ENCODE peak calls at places on chromosomes 13 and 19, in eight cellular contexts. One of them, this sample, is unnamed.
A peak's percentile ranks its signal among the peaks of the same experiment; 100 is the strongest.

GRCh38 chr19:45768644-45769053 is 403 bp downstream of the SIX5 start:
- DNase-seq in body of pancreas: peak; percentile 58
- DNase-seq in breast epithelium: peak; percentile 61
- DNase-seq in esophagus muscularis mucosa: no peak
- DNase-seq in Peyer's patch: no peak
- DNase-seq in H1: no peak
- DNase-seq in tibial nerve: no peak
- DNase-seq in gastrocnemius medialis: no peak
- DNase-seq in this sample: peak; percentile 40

GRCh38 chr13:20945952-20946383 is 43.4 kb upstream of the XPO4 start:
- DNase-seq in body of pancreas: no peak
- DNase-seq in tibial nerve: no peak
- DNase-seq in breast epithelium: no peak
- DNase-seq in Peyer's patch: no peak
- DNase-seq in gastrocnemius medialis: no peak
- DNase-seq in H1: peak; percentile 23
- DNase-seq in esophagus muscularis mucosa: no peak
- DNase-seq in this sample: no peak

GRCh38 chr19:54173951-54174817 is 1.2 kb upstream of the TMC4 start:
- DNase-seq in tibial nerve: no peak
- DNase-seq in esophagus muscularis mucosa: no peak
- DNase-seq in H1: no peak
- DNase-seq in breast epithelium: no peak
- DNase-seq in Peyer's patch: no peak
- DNase-seq in gastrocnemius medialis: no peak
- DNase-seq in body of pancreas: no peak
- DNase-seq in this sample: no peak

GRCh38 chr13:45721203-45721731 is 19.1 kb downstream of the CBY2 start:
- DNase-seq in breast epithelium: no peak
- DNase-seq in esophagus muscularis mucosa: peak; percentile 62
- DNase-seq in gastrocnemius medialis: no peak
- DNase-seq in body of pancreas: no peak
- DNase-seq in tibial nerve: no peak
- DNase-seq in H1: no peak
- DNase-seq in Peyer's patch: no peak
- DNase-seq in this sample: no peak

GRCh38 chr13:27038323-27038722 is 133.3 kb downstream of the USP12 start:
- DNase-seq in Peyer's patch: no peak
- DNase-seq in H1: no peak
- DNase-seq in esophagus muscularis mucosa: no peak
- DNase-seq in tibial nerve: no peak
- DNase-seq in body of pancreas: no peak
- DNase-seq in gastrocnemius medialis: no peak
- DNase-seq in breast epithelium: no peak
- DNase-seq in this sample: peak; percentile 23

GRCh38 chr13:97116754-97117153 is 105.4 kb upstream of the MBNL2 start:
- DNase-seq in body of pancreas: no peak
- DNase-seq in H1: no peak
- DNase-seq in breast epithelium: no peak
- DNase-seq in Peyer's patch: no peak
- DNase-seq in esophagus muscularis mucosa: no peak
- DNase-seq in tibial nerve: no peak
- DNase-seq in gastrocnemius medialis: peak; percentile 45
- DNase-seq in this sample: peak; percentile 55

GRCh38 chr19:7783991-7784421 is 21.0 kb downstream of the CLEC4M start:
- DNase-seq in H1: no peak
- DNase-seq in esophagus muscularis mucosa: no peak
- DNase-seq in body of pancreas: no peak
- DNase-seq in gastrocnemius medialis: no peak
- DNase-seq in breast epithelium: no peak
- DNase-seq in tibial nerve: no peak
- DNase-seq in Peyer's patch: no peak
- DNase-seq in this sample: peak; percentile 64

GRCh38 chr19:7507884-7508283 is 8.0 kb upstream of the ZNF358 start:
- DNase-seq in gastrocnemius medialis: peak; percentile 67
- DNase-seq in tibial nerve: peak; percentile 26
- DNase-seq in H1: peak; percentile 60
- DNase-seq in body of pancreas: peak; percentile 68
- DNase-seq in breast epithelium: no peak
- DNase-seq in Peyer's patch: peak; percentile 92
- DNase-seq in esophagus muscularis mucosa: no peak
- DNase-seq in this sample: peak; percentile 96

GRCh38 chr13:103515410-103515809 is 449.2 kb upstream of the SLC10A2 start:
- DNase-seq in body of pancreas: no peak
- DNase-seq in breast epithelium: no peak
- DNase-seq in H1: no peak
- DNase-seq in esophagus muscularis mucosa: no peak
- DNase-seq in gastrocnemius medialis: no peak
- DNase-seq in Peyer's patch: no peak
- DNase-seq in tibial nerve: no peak
- DNase-seq in this sample: no peak

GRCh38 chr19:45311640-45312039 is 11.0 kb downstream of the CKM start:
- DNase-seq in H1: no peak
- DNase-seq in breast epithelium: no peak
- DNase-seq in Peyer's patch: no peak
- DNase-seq in gastrocnemius medialis: peak; percentile 66
- DNase-seq in body of pancreas: no peak
- DNase-seq in tibial nerve: no peak
- DNase-seq in esophagus muscularis mucosa: no peak
- DNase-seq in this sample: no peak

GRCh38 chr13:105519766-105520165 is 1015.7 kb downstream of the EFNB2 start:
- DNase-seq in gastrocnemius medialis: no peak
- DNase-seq in body of pancreas: no peak
- DNase-seq in Peyer's patch: no peak
- DNase-seq in H1: no peak
- DNase-seq in tibial nerve: no peak
- DNase-seq in breast epithelium: no peak
- DNase-seq in esophagus muscularis mucosa: no peak
- DNase-seq in this sample: no peak

GRCh38 chr13:26424181-26424580 is 133.3 kb upstream of the WASF3 start:
- DNase-seq in breast epithelium: no peak
- DNase-seq in gastrocnemius medialis: no peak
- DNase-seq in H1: no peak
- DNase-seq in Peyer's patch: no peak
- DNase-seq in esophagus muscularis mucosa: no peak
- DNase-seq in body of pancreas: no peak
- DNase-seq in tibial nerve: no peak
- DNase-seq in this sample: no peak

GRCh38 chr19:11380653-11381534 is 3.2 kb downstream of the EPOR start:
- DNase-seq in breast epithelium: peak; percentile 97
- DNase-seq in Peyer's patch: peak; percentile 98
- DNase-seq in body of pancreas: peak; percentile 96
- DNase-seq in gastrocnemius medialis: peak; percentile 97
- DNase-seq in esophagus muscularis mucosa: peak; percentile 99
- DNase-seq in tibial nerve: peak; percentile 92
- DNase-seq in H1: peak; percentile 93
- DNase-seq in this sample: peak; percentile 93

GRCh38 chr19:11379857-11380350 is 4.2 kb downstream of the EPOR start:
- DNase-seq in breast epithelium: no peak
- DNase-seq in gastrocnemius medialis: no peak
- DNase-seq in Peyer's patch: no peak
- DNase-seq in esophagus muscularis mucosa: no peak
- DNase-seq in body of pancreas: no peak
- DNase-seq in H1: no peak
- DNase-seq in tibial nerve: no peak
- DNase-seq in this sample: no peak

GRCh38 chr19:11377756-11378155 is 3.3 kb downstream of the SWSAP1 start:
- DNase-seq in tibial nerve: no peak
- DNase-seq in body of pancreas: no peak
- DNase-seq in gastrocnemius medialis: no peak
- DNase-seq in breast epithelium: no peak
- DNase-seq in H1: no peak
- DNase-seq in Peyer's patch: no peak
- DNase-seq in esophagus muscularis mucosa: no peak
- DNase-seq in this sample: no peak

GRCh38 chr19:11377237-11377636 is 2.8 kb downstream of the SWSAP1 start:
- DNase-seq in tibial nerve: no peak
- DNase-seq in gastrocnemius medialis: peak; percentile 25
- DNase-seq in body of pancreas: peak; percentile 26
- DNase-seq in H1: no peak
- DNase-seq in Peyer's patch: no peak
- DNase-seq in breast epithelium: no peak
- DNase-seq in esophagus muscularis mucosa: no peak
- DNase-seq in this sample: no peak

DNA sequence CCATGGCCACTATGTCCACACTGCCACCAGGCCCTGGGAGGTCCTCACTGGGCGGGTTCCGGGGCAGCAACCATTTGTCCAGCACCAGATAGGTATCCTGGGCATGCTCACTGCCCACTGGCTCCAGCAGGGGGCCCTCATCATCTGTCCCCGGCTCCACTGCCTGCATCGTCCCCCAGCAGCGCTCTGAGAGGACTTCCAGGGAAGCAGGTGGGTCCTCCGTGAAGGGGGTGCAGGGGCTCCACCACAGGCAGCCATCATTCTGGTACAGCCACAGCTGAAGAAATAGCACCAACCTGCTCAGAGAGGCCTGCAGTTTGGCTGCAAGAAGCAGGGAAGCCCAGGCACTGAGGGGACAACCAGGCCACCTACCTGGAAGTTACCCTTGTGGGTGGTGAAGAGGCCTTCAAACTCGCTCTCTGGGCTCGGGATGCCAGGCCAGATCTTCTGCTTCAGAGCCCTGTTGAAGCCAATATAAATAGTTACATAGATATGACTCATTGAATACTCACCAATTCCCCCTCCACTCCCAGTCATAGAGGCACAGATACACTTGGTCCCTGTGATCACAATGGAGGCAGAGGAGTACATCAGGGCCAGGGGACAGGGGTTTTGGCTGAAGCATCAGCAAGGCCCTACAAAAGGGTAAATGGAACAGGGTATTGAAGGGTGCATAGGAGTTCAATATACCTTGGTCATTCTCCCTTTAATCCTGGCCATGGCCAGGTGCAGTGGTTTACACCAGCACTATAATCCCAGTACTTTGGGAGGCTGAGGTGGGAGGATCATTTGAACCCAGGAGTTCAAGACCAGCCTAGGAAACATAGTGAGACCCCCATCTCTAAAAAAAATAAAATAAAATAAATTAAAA is 4.1 kb downstream of the SWSAP1 start:
- DNase-seq in H1: no peak
- DNase-seq in Peyer's patch: peak; percentile 59
- DNase-seq in breast epithelium: no peak
- DNase-seq in body of pancreas: peak; percentile 61
- DNase-seq in tibial nerve: no peak
- DNase-seq in gastrocnemius medialis: no peak
- DNase-seq in esophagus muscularis mucosa: no peak
- DNase-seq in this sample: peak; percentile 89
- TF ChIP-seq POLR2A in H1: no peak
- TF ChIP-seq POLR2A in Peyer's patch: no peak
- TF ChIP-seq POLR2A in breast epithelium: no peak
- TF ChIP-seq POLR2A in body of pancreas: no peak
- TF ChIP-seq POLR2A in tibial nerve: no peak
- TF ChIP-seq POLR2A in gastrocnemius medialis: no peak
- TF ChIP-seq POLR2A in esophagus muscularis mucosa: no peak
- TF ChIP-seq POLR2A in this sample: no peak

GRCh38 chr13:50942630-50943311 is 33.2 kb downstream of the RNASEH2B start:
- DNase-seq in H1: no peak
- DNase-seq in esophagus muscularis mucosa: no peak
- DNase-seq in breast epithelium: no peak
- DNase-seq in Peyer's patch: no peak
- DNase-seq in tibial nerve: no peak
- DNase-seq in gastrocnemius medialis: no peak
- DNase-seq in body of pancreas: no peak
- DNase-seq in this sample: no peak
- TF ChIP-seq POLR2A in H1: no peak
- TF ChIP-seq POLR2A in esophagus muscularis mucosa: no peak
- TF ChIP-seq POLR2A in breast epithelium: no peak
- TF ChIP-seq POLR2A in Peyer's patch: no peak
- TF ChIP-seq POLR2A in tibial nerve: no peak
- TF ChIP-seq POLR2A in gastrocnemius medialis: no peak
- TF ChIP-seq POLR2A in body of pancreas: no peak
- TF ChIP-seq POLR2A in this sample: no peak

DNA sequence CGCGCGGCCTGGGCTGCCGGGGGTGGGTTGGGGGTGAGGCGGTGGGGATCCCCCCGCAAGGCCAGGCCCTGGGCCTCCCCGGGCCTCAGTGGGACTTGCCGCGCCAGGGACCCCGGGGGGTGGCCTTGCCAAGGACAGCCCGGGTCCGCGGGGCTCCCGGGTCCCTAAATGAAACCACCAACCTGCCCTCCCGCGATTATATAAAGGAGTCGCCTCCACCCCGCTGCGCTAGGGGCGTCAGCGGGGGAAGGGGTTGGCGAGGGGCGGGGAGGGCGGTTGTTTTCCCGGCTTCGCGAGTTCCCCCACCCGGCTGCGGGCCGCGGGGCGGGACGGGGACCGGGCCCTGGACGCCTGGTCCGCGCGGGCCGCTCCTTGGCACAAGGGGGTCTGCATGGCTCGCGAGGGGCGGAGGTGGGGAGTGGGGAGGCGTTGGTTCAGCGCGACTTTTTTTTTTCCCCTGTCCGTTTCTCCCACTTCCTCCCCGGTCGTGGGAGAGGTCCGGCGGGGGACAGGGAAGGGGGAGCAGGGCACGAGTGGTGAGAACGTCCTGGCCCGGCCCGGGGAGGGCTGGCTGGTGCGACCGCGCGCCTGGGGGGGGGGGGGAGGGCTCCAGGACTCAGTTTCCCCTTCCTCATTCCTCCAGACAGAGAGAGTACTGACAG is 828 bp upstream of the ZBTB7A start:
- DNase-seq in body of pancreas: peak; percentile 50
- DNase-seq in Peyer's patch: no peak
- DNase-seq in tibial nerve: no peak
- DNase-seq in gastrocnemius medialis: no peak
- DNase-seq in esophagus muscularis mucosa: no peak
- DNase-seq in breast epithelium: no peak
- DNase-seq in H1: no peak
- DNase-seq in this sample: no peak
- TF ChIP-seq POLR2A in body of pancreas: peak; percentile 44
- TF ChIP-seq POLR2A in Peyer's patch: peak; percentile 18
- TF ChIP-seq POLR2A in tibial nerve: no peak
- TF ChIP-seq POLR2A in gastrocnemius medialis: peak; percentile 31
- TF ChIP-seq POLR2A in esophagus muscularis mucosa: no peak
- TF ChIP-seq POLR2A in breast epithelium: no peak
- TF ChIP-seq POLR2A in H1: no peak
- TF ChIP-seq POLR2A in this sample: no peak

DNA sequence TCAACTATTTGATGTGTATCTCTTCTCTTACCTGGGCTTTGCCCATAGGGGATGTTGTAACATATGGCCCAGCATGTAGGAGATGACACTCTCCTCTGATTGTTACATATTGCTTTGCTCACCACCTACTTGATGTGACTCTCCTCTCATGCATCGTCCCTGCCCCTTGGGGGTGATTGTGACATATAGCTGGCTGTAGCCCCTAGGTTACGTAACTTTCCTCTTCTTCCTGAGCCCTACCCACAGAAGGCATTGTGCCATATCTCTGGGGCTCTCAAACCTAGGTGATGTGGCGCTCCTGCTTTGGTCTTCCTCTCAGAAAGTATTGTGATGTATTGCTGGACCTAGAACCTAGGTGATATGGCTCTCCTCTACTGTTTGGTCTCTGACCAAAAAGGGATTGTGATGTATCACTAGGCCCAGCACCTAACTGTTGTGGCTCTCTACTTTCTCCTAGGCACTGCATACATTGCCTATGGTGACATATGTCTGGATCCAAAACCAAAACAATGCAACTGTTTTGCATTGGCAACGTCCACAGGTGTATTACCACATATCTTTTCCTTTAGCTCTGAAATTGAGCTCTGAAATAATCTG is 71.9 kb upstream of the ZNF724 start:
- DNase-seq in tibial nerve: no peak
- DNase-seq in esophagus muscularis mucosa: no peak
- DNase-seq in Peyer's patch: no peak
- DNase-seq in gastrocnemius medialis: no peak
- DNase-seq in body of pancreas: no peak
- DNase-seq in breast epithelium: no peak
- DNase-seq in H1: no peak
- DNase-seq in this sample: no peak
- TF ChIP-seq POLR2A in tibial nerve: no peak
- TF ChIP-seq POLR2A in esophagus muscularis mucosa: no peak
- TF ChIP-seq POLR2A in Peyer's patch: no peak
- TF ChIP-seq POLR2A in gastrocnemius medialis: no peak
- TF ChIP-seq POLR2A in body of pancreas: no peak
- TF ChIP-seq POLR2A in breast epithelium: no peak
- TF ChIP-seq POLR2A in H1: no peak
- TF ChIP-seq POLR2A in this sample: no peak